ENCODE peak calls at places on chromosomes 2 and 18, in seven cellular contexts. B is IMR-90, W is SK-N-SH, T is K562, A is HepG2, G is H1, D is WTC11. E is an unnamed sample.

GRCh38 chr18:63904694-63905093 is 3.1 kb upstream of the SERPINB10 start:
- DNase-seq in A (no peak), T (no peak), W (no peak), B (no peak), D (no peak), G (no peak), E (no peak)

GRCh38 chr2:26526589-26526988 is 48.7 kb upstream of the OTOF start:
- DNase-seq in D (no peak), B (no peak), W (no peak), G (no peak), A (no peak), T (no peak), E (no peak)

GRCh38 chr18:46566111-46566510 is 90.9 kb downstream of the LOXHD1 start:
- DNase-seq in B (no peak), W (no peak), A (no peak), G (no peak), D (no peak), T (no peak), E (no peak)

GRCh38 chr2:121099329-121100318 is 185.4 kb downstream of the TFCP2L1 start:
- DNase-seq in W (peak; percentile 65), B (no peak), D (peak; percentile 55), T (no peak), G (no peak), A (no peak), E (peak; percentile 60)

GRCh38 chr18:28175047-28175929 is 1.6 kb downstream of the CDH2 start:
- DNase-seq in T (no peak), A (peak; percentile 74), D (peak; percentile 47), G (no peak), W (peak; percentile 71), B (peak; percentile 42), E (peak; percentile 25)

GRCh38 chr2:85019121-85019520 is 48.2 kb downstream of the KCMF1 start:
- DNase-seq in G (no peak), B (no peak), T (no peak), D (no peak), W (no peak), A (peak; percentile 88), E (no peak)

GRCh38 chr2:88549616-88550292 is 77.5 kb downstream of the EIF2AK3 start:
- DNase-seq in G (peak; percentile 43), B (no peak), T (no peak), A (no peak), W (peak; percentile 82), D (peak; percentile 69), E (no peak)

GRCh38 chr2:69777778-69778089 is 35.8 kb downstream of the ANXA4 start:
- DNase-seq in D (no peak), A (no peak), T (peak; percentile 41), G (no peak), B (no peak), W (no peak), E (no peak)

GRCh38 chr2:43209204-43209717 is 17.1 kb downstream of the ZFP36L2 start:
- DNase-seq in W (no peak), B (no peak), D (no peak), T (no peak), G (no peak), A (no peak), E (no peak)

GRCh38 chr18:10560457-10561045 is 34.7 kb downstream of the NAPG start:
- DNase-seq in G (peak; percentile 49), T (peak; percentile 82), A (peak; percentile 63), B (peak; percentile 72), D (peak; percentile 86), W (peak; percentile 74), E (peak; percentile 53)

GRCh38 chr2:174781996-174782395 is 17.7 kb upstream of the CHRNA1 start:
- DNase-seq in G (no peak), T (no peak), D (no peak), B (no peak), A (no peak), W (no peak), E (no peak)

GRCh38 chr2:67660015-67660602 is 263.0 kb downstream of the ETAA1 start:
- DNase-seq in T (no peak), B (no peak), D (no peak), G (no peak), A (no peak), W (no peak), E (no peak)

GRCh38 chr18:6521804-6522418 is 107.2 kb upstream of the L3MBTL4 start:
- DNase-seq in W (no peak), B (peak; percentile 47), G (peak; percentile 44), T (peak; percentile 56), A (peak; percentile 53), D (peak; percentile 83), E (no peak)

GRCh38 chr2:220504890-220505564 is 877.6 kb downstream of the SLC4A3 start:
- DNase-seq in G (no peak), W (no peak), B (peak; percentile 86), T (no peak), D (peak; percentile 12), A (peak; percentile 3), E (peak; percentile 39)

GRCh38 chr18:59220164-59220783 is 316 bp downstream of the GRP start:
- DNase-seq in D (peak; percentile 34), B (no peak), W (peak; percentile 59), T (no peak), G (no peak), A (no peak), E (no peak)

DNA sequence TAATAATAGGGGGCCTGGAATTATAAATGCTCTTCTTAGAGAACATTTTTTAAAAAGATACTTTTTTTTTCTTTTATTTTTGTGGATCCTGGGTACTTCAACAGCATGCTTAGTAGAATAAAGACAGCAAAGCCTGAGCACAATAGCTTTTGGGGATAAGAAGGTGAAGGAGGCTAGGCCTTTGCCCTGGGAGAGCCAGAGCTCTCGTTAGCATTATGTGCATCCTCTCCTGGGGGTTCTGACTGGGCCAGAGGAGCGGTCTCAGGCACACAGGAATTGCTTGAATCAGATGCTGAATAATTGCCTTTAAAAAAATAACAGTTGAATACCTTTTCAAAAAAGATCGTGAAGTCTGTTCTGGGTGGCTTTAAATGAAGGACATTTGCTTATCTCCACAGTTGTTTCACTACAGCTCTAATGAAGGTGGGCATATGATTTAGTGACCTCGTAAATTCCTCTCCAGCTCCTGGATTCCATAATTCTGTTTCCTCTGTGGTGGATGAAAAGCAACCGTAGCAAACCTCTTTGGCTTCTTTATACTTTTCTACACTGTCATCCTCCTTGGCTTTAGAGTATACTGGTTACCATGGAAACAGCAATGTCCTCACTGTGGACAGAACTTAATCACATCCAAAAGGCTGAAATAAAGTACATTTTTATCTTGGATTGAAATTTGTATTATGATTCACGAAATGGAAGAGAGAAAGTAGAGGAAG is 133.8 kb downstream of the MAIP1 start:
- DNase-seq in D (no peak), W (no peak), B (peak; percentile 40), A (no peak), T (no peak), G (no peak), E (no peak)
- TF ChIP-seq USF2 in D (no peak), W (no peak), B (no peak), A (no peak), T (no peak), G (no peak), E (no peak)

GRCh38 chr2:230944123-230944653 is 19.1 kb upstream of the GPR55 start:
- DNase-seq in D (no peak), A (no peak), T (no peak), B (no peak), W (no peak), G (no peak), E (no peak)

GRCh38 chr2:230941202-230942180 is 16.4 kb upstream of the GPR55 start:
- DNase-seq in W (no peak), A (no peak), D (no peak), B (no peak), G (no peak), T (no peak), E (no peak)

GRCh38 chr2:230940476-230940815 is 15.4 kb upstream of the GPR55 start:
- DNase-seq in D (no peak), T (no peak), W (no peak), G (no peak), B (no peak), A (no peak), E (no peak)

GRCh38 chr2:230942920-230943896 is 18.2 kb upstream of the GPR55 start:
- DNase-seq in D (no peak), B (no peak), G (no peak), W (no peak), A (no peak), T (no peak), E (no peak)

GRCh38 chr2:230942371-230942770 is 17.3 kb upstream of the GPR55 start:
- DNase-seq in G (no peak), A (no peak), T (peak; percentile 40), D (no peak), B (no peak), W (peak; percentile 23), E (no peak)
- TF ChIP-seq CTCF in G (peak; percentile 31), A (peak; percentile 75), T (peak; percentile 54), D (no peak), B (no peak), W (no peak), E (no peak)

GRCh38 chr2:101829429-101829828 is 131.9 kb downstream of the MAP4K4 start:
- DNase-seq in B (no peak), A (no peak), T (no peak), D (no peak), G (no peak), W (no peak), E (no peak)

GRCh38 chr2:101832114-101832513 is 134.6 kb downstream of the MAP4K4 start:
- DNase-seq in A (no peak), T (no peak), W (peak; percentile 27), D (no peak), G (no peak), B (no peak), E (no peak)

GRCh38 chr2:101830146-101830545 is 132.6 kb downstream of the MAP4K4 start:
- DNase-seq in D (no peak), A (no peak), B (no peak), G (no peak), T (no peak), W (no peak), E (no peak)

GRCh38 chr2:101830555-101830954 is 133.0 kb downstream of the MAP4K4 start:
- DNase-seq in D (no peak), A (no peak), G (no peak), B (peak; percentile 91), T (no peak), W (no peak), E (no peak)

DNA sequence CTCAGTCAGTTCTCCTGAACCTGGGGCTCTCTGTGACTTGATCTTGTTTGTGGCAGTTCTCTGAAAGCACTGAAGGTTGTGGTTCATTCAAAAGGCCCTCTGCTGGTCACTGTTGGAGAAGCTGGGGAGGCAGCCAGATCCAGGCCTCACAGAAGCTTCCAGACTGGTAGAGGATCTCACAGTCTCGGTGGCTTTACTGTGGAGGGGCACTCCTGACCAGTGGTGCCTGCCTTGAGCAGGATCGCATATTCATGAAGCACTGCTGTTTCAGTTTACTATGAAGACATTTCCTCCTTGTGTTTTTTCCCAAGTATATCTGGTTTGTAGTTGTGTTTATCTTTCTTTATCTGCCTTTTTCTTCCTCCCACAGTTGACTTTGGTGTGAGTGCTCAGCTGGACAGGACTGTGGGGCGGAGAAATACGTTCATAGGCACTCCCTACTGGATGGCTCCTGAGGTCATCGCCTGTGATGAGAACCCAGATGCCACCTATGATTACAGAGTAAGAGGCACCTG is 133.9 kb downstream of the MAP4K4 start:
- DNase-seq in D (peak; percentile 79), G (no peak), W (peak; percentile 54), A (peak; percentile 77), B (peak; percentile 78), T (peak; percentile 52), E (peak; percentile 78)
- TF ChIP-seq USF2 in D (no peak), G (no peak), W (no peak), A (no peak), B (no peak), T (no peak), E (no peak)

DNA sequence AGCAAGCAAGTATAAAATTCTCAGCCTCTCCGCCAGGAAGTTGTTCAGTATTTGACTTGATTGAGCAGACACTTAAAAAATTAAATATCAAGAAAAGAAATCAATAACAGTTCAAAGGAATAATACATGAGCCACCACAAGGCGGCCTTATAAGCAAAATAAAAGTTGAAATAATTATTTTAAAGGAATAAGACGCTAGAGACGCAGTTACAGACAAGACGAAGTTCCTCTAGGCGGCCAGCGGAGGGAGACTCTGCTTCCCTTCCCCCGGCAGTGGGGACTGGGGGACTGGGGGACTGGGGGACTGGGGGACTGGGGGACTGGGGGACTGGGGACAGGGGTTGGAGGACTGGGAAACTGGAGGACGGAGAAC is 524 bp downstream of the CCDC178 start:
- DNase-seq in A (no peak), W (peak; percentile 71), G (peak; percentile 36), B (peak; percentile 60), T (peak; percentile 18), D (peak; percentile 75), E (peak; percentile 48)
- TF ChIP-seq CTCF in A (no peak), W (peak; percentile 57), G (peak; percentile 72), B (peak; percentile 51), T (peak; percentile 26), D (no peak), E (no peak)

E was measured in A549.